ENCODE peak calls at places on chromosomes 7 and 10, in four cellular contexts. One of them, this sample, is unnamed.

GRCh38 chr7:20892776-20893175 is 106.1 kb upstream of the SP8 start:
- DNase-seq in testis: no peak
- DNase-seq in colonic mucosa: no peak
- DNase-seq in lung: no peak
- DNase-seq in this sample: no peak

GRCh38 chr10:27603104-27603503 is 99.0 kb downstream of the RAB18 start:
- DNase-seq in testis: no peak
- DNase-seq in colonic mucosa: no peak
- DNase-seq in lung: no peak
- DNase-seq in this sample: no peak

GRCh38 chr7:156478486-156478885 is 162.1 kb upstream of the RNF32 start:
- DNase-seq in testis: no peak
- DNase-seq in colonic mucosa: no peak
- DNase-seq in lung: no peak
- DNase-seq in this sample: no peak

GRCh38 chr10:43809211-43809930 is 160.7 kb upstream of the ZNF32 start:
- DNase-seq in testis: no peak
- DNase-seq in colonic mucosa: no peak
- DNase-seq in lung: no peak
- DNase-seq in this sample: no peak

GRCh38 chr7:14691597-14692203 is 210.9 kb downstream of the DGKB start:
- DNase-seq in testis: peak; percentile 87
- DNase-seq in colonic mucosa: peak; percentile 46
- DNase-seq in lung: peak; percentile 35
- DNase-seq in this sample: peak; percentile 21

GRCh38 chr7:15686209-15686956 is at the start of gene MEOX2:
- DNase-seq in testis: peak; percentile 76
- DNase-seq in colonic mucosa: peak; percentile 50
- DNase-seq in lung: peak; percentile 57
- DNase-seq in this sample: peak; percentile 39

GRCh38 chr10:93554760-93555432 is 11.6 kb upstream of the FFAR4 start:
- DNase-seq in testis: peak; percentile 81
- DNase-seq in colonic mucosa: peak; percentile 88
- DNase-seq in lung: peak; percentile 73
- DNase-seq in this sample: peak; percentile 68

GRCh38 chr7:151720297-151720696 is 156.6 kb downstream of the PRKAG2 start:
- DNase-seq in testis: peak; percentile 27
- DNase-seq in colonic mucosa: no peak
- DNase-seq in lung: no peak
- DNase-seq in this sample: no peak

GRCh38 chr7:81583882-81584533 is 185.8 kb downstream of the HGF start:
- DNase-seq in testis: no peak
- DNase-seq in colonic mucosa: no peak
- DNase-seq in lung: no peak
- DNase-seq in this sample: no peak

GRCh38 chr10:129963076-129963830 is 821 bp downstream of the EBF3 start:
- DNase-seq in testis: no peak
- DNase-seq in colonic mucosa: no peak
- DNase-seq in lung: no peak
- DNase-seq in this sample: peak; percentile 7

GRCh38 chr7:95012001-95012400 is 104.6 kb downstream of the PPP1R9A start:
- DNase-seq in testis: no peak
- DNase-seq in colonic mucosa: no peak
- DNase-seq in lung: no peak
- DNase-seq in this sample: no peak

GRCh38 chr7:1710936-1711335 is 40.9 kb downstream of the ELFN1 start:
- DNase-seq in testis: no peak
- DNase-seq in colonic mucosa: no peak
- DNase-seq in lung: no peak
- DNase-seq in this sample: no peak

GRCh38 chr10:100025528-100026070 is 15.9 kb upstream of the DNMBP start:
- DNase-seq in testis: no peak
- DNase-seq in colonic mucosa: no peak
- DNase-seq in lung: no peak
- DNase-seq in this sample: no peak

GRCh38 chr7:116522247-116522646 is 2.6 kb upstream of the CAV1 start:
- DNase-seq in testis: no peak
- DNase-seq in colonic mucosa: no peak
- DNase-seq in lung: no peak
- DNase-seq in this sample: no peak

GRCh38 chr7:116524221-116524608 is 621 bp upstream of the CAV1 start:
- DNase-seq in testis: no peak
- DNase-seq in colonic mucosa: no peak
- DNase-seq in lung: no peak
- DNase-seq in this sample: no peak

GRCh38 chr7:116517626-116518025 is 7.2 kb upstream of the CAV1 start:
- DNase-seq in testis: no peak
- DNase-seq in colonic mucosa: no peak
- DNase-seq in lung: no peak
- DNase-seq in this sample: no peak

GRCh38 chr7:116518971-116519370 is 5.9 kb upstream of the CAV1 start:
- DNase-seq in testis: no peak
- DNase-seq in colonic mucosa: no peak
- DNase-seq in lung: no peak
- DNase-seq in this sample: no peak

DNA sequence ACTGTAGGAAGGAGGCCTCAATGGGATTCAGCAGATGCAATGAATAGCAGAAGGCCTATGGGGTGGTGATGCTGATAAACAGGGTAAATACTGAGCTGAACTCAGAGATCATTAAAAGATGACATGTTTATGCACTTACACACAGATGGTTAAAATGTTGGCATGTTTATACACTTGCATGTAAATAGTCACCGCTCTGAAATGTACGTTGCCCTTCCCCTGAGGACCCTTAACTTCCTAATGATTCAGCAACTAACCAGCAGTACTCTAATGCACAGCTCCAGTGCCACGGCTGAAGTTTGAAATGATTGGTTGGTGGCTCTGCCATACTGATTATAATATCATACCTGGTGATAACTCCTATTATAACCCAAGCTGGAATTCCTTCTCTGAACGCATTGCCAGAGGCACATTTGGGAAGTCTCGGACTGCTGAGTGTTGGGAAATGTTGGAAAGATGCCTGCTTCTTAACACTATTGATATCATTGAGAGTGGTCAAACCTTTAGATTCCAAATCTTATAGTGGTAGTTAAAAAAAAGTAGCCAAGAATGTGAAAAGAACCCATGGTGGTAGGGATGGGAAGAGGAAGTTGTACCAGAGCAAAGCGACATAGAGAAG is 3.7 kb upstream of the CAV1 start:
- DNase-seq in testis: no peak
- DNase-seq in colonic mucosa: no peak
- DNase-seq in lung: no peak
- DNase-seq in this sample: no peak
- H3K27ac ChIP-seq in testis: no peak overlapping the region
- H3K27ac ChIP-seq in colonic mucosa: no peak overlapping the region
- H3K27ac ChIP-seq in lung: no peak overlapping the region
- H3K27ac ChIP-seq in this sample: no peak overlapping the region

GRCh38 chr10:1872151-1872726 is 134.9 kb upstream of the ADARB2 start:
- DNase-seq in testis: no peak
- DNase-seq in colonic mucosa: no peak
- DNase-seq in lung: no peak
- DNase-seq in this sample: no peak
- H3K9me3 ChIP-seq in testis: no peaks in the 10 kb centered on the region
- H3K9me3 ChIP-seq in colonic mucosa: peaks cover 3% of the 10 kb centered on the region
- H3K9me3 ChIP-seq in lung: no peaks in the 10 kb centered on the region
- H3K9me3 ChIP-seq in this sample: no peaks in the 10 kb centered on the region

DNA sequence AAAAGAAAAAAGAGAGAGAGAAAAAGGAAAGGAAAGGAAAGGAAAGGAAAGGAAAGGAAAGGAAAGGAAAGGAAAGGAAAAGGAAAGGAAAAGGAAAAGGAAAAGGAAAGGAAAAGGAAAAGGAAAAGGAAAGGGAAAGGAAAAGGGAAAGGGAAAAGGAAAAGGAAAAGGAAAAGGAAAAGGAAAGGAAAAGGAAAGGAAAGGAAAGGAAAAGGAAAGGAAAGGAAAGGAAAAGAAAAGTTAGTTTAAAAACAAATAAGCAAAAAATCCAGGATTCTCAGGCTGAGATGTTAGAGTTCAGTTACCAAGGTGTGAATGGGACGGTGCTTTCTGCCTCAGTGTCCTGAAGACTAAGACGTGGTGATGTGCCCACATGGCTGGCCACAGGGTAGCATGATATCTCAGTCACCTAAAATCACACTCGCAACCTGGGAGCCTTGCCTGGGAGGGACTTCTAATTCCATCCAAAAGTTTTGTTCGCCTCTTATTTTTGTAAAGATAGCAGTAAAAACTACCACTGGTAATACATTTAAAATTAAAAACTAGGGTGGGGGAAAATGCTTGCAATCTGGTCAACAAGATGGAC is 70.1 kb downstream of the JAZF1 start:
- DNase-seq in testis: no peak
- DNase-seq in colonic mucosa: no peak
- DNase-seq in lung: no peak
- DNase-seq in this sample: no peak
- H3K4me1 ChIP-seq in testis: peaks cover 43% of the 10 kb centered on the region
- H3K4me1 ChIP-seq in colonic mucosa: no peaks in the 10 kb centered on the region
- H3K4me1 ChIP-seq in lung: peaks cover 28% of the 10 kb centered on the region
- H3K4me1 ChIP-seq in this sample: no peaks in the 10 kb centered on the region

GRCh38 chr10:75678527-75678926 is 247.1 kb downstream of the LRMDA start:
- DNase-seq in testis: no peak
- DNase-seq in colonic mucosa: no peak
- DNase-seq in lung: no peak
- DNase-seq in this sample: no peak

GRCh38 chr10:75683158-75683557 is 251.7 kb downstream of the LRMDA start:
- DNase-seq in testis: no peak
- DNase-seq in colonic mucosa: no peak
- DNase-seq in lung: no peak
- DNase-seq in this sample: no peak

GRCh38 chr10:75679546-75679945 is 248.1 kb downstream of the LRMDA start:
- DNase-seq in testis: no peak
- DNase-seq in colonic mucosa: no peak
- DNase-seq in lung: no peak
- DNase-seq in this sample: no peak

GRCh38 chr10:75685187-75685586 is 253.8 kb downstream of the LRMDA start:
- DNase-seq in testis: no peak
- DNase-seq in colonic mucosa: no peak
- DNase-seq in lung: no peak
- DNase-seq in this sample: no peak

DNA sequence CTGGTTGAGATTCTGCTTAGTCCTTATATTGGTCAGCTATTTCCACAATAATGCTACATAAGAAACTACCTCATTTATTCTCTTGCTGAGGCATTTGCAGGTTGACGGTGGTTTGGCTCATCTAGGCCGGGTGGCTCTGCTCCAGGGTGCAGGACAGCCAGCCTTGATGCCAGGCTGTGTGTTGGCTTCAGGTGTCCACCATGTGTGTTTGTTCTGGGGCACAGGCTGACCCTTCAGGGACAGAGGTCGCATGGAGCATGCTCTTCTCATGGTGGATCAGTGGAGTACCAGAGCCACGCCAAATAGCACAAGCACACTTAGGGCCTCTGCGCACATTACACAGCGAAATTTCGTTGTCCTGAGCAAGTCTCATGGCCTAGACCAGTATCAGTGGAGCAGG is 249.9 kb downstream of the LRMDA start:
- DNase-seq in testis: no peak
- DNase-seq in colonic mucosa: no peak
- DNase-seq in lung: no peak
- DNase-seq in this sample: no peak
- H3K27ac ChIP-seq in testis: no peak overlapping the region
- H3K27ac ChIP-seq in colonic mucosa: no peak overlapping the region
- H3K27ac ChIP-seq in lung: no peak overlapping the region
- H3K27ac ChIP-seq in this sample: no peak overlapping the region

GRCh38 chr7:34311591-34311990 is 346.4 kb upstream of the NPSR1 start:
- DNase-seq in testis: no peak
- DNase-seq in colonic mucosa: no peak
- DNase-seq in lung: no peak
- DNase-seq in this sample: no peak

GRCh38 chr7:34309584-34309983 is 348.4 kb upstream of the NPSR1 start:
- DNase-seq in testis: no peak
- DNase-seq in colonic mucosa: no peak
- DNase-seq in lung: no peak
- DNase-seq in this sample: no peak

GRCh38 chr7:34307540-34307939 is 350.5 kb upstream of the NPSR1 start:
- DNase-seq in testis: no peak
- DNase-seq in colonic mucosa: no peak
- DNase-seq in lung: no peak
- DNase-seq in this sample: no peak

GRCh38 chr7:34308595-34308994 is 349.4 kb upstream of the NPSR1 start:
- DNase-seq in testis: no peak
- DNase-seq in colonic mucosa: no peak
- DNase-seq in lung: no peak
- DNase-seq in this sample: no peak

DNA sequence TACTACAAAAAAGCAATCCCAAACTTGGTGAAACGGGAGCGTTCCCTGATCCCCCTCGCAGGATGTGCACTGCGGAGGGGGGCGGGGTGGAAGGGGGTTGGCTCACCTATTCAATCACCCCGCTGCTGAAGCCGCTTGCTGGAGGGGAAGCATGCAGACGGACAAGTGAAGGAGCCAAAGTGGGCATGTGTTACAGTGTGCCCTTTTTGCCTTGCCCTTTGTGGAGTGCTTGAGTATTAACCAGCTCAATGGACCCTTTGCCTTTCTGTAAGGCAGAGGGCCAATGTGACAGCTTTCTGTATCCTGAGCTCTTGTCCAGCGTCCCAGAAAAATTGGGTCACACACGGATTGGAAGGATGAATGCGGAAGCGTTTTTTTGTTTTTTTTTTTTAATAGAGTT is 348.9 kb upstream of the NPSR1 start:
- DNase-seq in testis: no peak
- DNase-seq in colonic mucosa: no peak
- DNase-seq in lung: no peak
- DNase-seq in this sample: no peak
- H3K9me3 ChIP-seq in testis: no peaks in the 10 kb centered on the region
- H3K9me3 ChIP-seq in colonic mucosa: no peaks in the 10 kb centered on the region
- H3K9me3 ChIP-seq in lung: peaks cover 4% of the 10 kb centered on the region
- H3K9me3 ChIP-seq in this sample: no peaks in the 10 kb centered on the region

GRCh38 chr10:1273372-1274097 is 217.3 kb downstream of the WDR37 start:
- DNase-seq in testis: no peak
- DNase-seq in colonic mucosa: no peak
- DNase-seq in lung: no peak
- DNase-seq in this sample: no peak
- H3K4me1 ChIP-seq in testis: peaks cover 12% of the 10 kb centered on the region
- H3K4me1 ChIP-seq in colonic mucosa: no peaks in the 10 kb centered on the region
- H3K4me1 ChIP-seq in lung: no peaks in the 10 kb centered on the region
- H3K4me1 ChIP-seq in this sample: no peaks in the 10 kb centered on the region

DNA sequence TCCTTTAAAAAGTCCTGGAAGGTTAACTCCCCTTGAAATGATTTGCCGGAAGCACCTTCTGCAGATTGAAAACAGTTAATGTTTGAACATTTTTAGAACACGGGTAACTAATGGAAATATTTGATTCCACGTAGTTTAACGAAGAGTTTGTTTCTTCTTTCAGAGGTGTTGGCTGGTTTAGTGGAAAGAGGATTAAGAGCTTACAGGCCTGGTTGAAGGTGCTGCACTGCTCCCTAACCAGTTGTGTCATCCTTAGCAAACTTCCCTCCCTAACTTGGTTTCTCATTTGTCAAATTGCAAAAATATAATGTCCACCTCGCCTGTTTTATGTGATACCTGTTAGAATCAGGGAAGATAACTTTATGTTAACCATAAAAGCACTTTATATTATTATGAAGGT is 243.0 kb upstream of the FZD8 start:
- DNase-seq in testis: no peak
- DNase-seq in colonic mucosa: no peak
- DNase-seq in lung: no peak
- DNase-seq in this sample: no peak
- H3K27ac ChIP-seq in testis: no peak overlapping the region
- H3K27ac ChIP-seq in colonic mucosa: no peak overlapping the region
- H3K27ac ChIP-seq in lung: no peak overlapping the region
- H3K27ac ChIP-seq in this sample: no peak overlapping the region

This sample was measured in small intestine.